ENCODE peak calls at places on chromosomes 12 and 14, in nine cellular contexts. V is HTR-8/SVneo; G is C1 segment of cervical spinal cord; E is hypothalamus; A is thyroid gland; M is NCI-H1092; N is cardiac septum; I is stimulated activated CD8-positive, alpha-beta memory T cell treated with anti-CD3 and anti-CD28 coated beads, Interleukin-12 subunit alpha, Interleukin-12 subunit beta, amount 100 ng/mL, for 4 hours; H is gastrocnemius medialis. S is an unnamed sample.
A peak's percentile ranks its signal among the peaks of the same experiment; 100 is the strongest.

GRCh38 chr12:124767075-124767821 is 96.4 kb downstream of the SCARB1 start:
- DNase-seq in E (peak; percentile 57), I (peak; percentile 69), G (peak; percentile 64), V (peak; percentile 80), H (peak; percentile 69), A (peak; percentile 72), M (peak; percentile 51), N (peak; percentile 92), S (no peak)

GRCh38 chr12:96150442-96150841 is 43.7 kb upstream of the ELK3 start:
- DNase-seq in N (peak; percentile 7), E (no peak), V (no peak), I (no peak), A (no peak), G (no peak), M (no peak), H (no peak), S (no peak)

GRCh38 chr14:51430079-51430478 is 190.0 kb downstream of the TMX1 start:
- DNase-seq in V (no peak), I (no peak), H (no peak), A (no peak), E (no peak), M (no peak), N (no peak), G (no peak), S (no peak)

GRCh38 chr12:4118017-4118510 is 155.5 kb upstream of the CCND2 start:
- DNase-seq in M (no peak), H (peak; percentile 26), V (no peak), N (no peak), I (no peak), G (no peak), E (no peak), A (peak; percentile 55), S (no peak)

GRCh38 chr12:98405795-98406366 is 109.5 kb upstream of the TMPO start:
- DNase-seq in H (no peak), G (no peak), V (no peak), E (no peak), I (no peak), M (no peak), N (no peak), A (no peak), S (no peak)

GRCh38 chr12:110316861-110317260 is 35.8 kb downstream of the ATP2A2 start:
- DNase-seq in I (no peak), H (no peak), E (no peak), G (no peak), V (no peak), M (no peak), N (no peak), A (no peak), S (no peak)

GRCh38 chr12:117212563-117213190 is 22.4 kb upstream of the FBXO21 start:
- DNase-seq in N (no peak), E (peak; percentile 25), M (peak; percentile 57), V (peak; percentile 79), G (peak; percentile 27), I (peak; percentile 15), A (peak; percentile 83), H (peak; percentile 63), S (peak; percentile 82)

GRCh38 chr12:121990692-121991603 is 30.7 kb upstream of the BCL7A start:
- DNase-seq in N (no peak), E (no peak), I (no peak), M (no peak), A (no peak), H (no peak), V (no peak), G (no peak), S (no peak)

GRCh38 chr14:44657688-44658388 is 150.8 kb upstream of the FSCB start:
- DNase-seq in N (no peak), H (no peak), V (peak; percentile 15), M (peak; percentile 66), E (no peak), A (peak; percentile 11), I (no peak), G (no peak), S (no peak)

GRCh38 chr14:37253905-37254304 is 56.2 kb downstream of the MIPOL1 start:
- DNase-seq in A (peak; percentile 21), E (no peak), G (no peak), H (no peak), I (no peak), M (no peak), N (no peak), V (peak; percentile 15), S (no peak)

GRCh38 chr14:50410921-50411320 is 14.2 kb upstream of the CDKL1 start:
- DNase-seq in I (no peak), E (no peak), V (no peak), A (no peak), G (no peak), M (no peak), H (no peak), N (no peak), S (no peak)

GRCh38 chr12:13116259-13116658 is 12.8 kb upstream of the GSG1 start:
- DNase-seq in A (no peak), V (no peak), G (no peak), H (no peak), E (no peak), M (no peak), N (no peak), I (no peak), S (no peak)

GRCh38 chr12:106037524-106038298 is 101.0 kb downstream of the NUAK1 start:
- DNase-seq in I (no peak), E (no peak), G (no peak), V (no peak), N (no peak), A (no peak), H (no peak), M (no peak), S (no peak)

GRCh38 chr14:100307215-100308111 is 1.2 kb upstream of the SLC25A29 start:
- DNase-seq in I (no peak), E (no peak), H (no peak), V (no peak), N (no peak), G (no peak), M (no peak), A (peak; percentile 53), S (no peak)

GRCh38 chr12:54890339-54890738 is 36.0 kb downstream of the MUCL1 start:
- DNase-seq in E (no peak), H (no peak), I (no peak), V (no peak), N (no peak), A (no peak), G (no peak), M (peak; percentile 63), S (no peak)

GRCh38 chr14:32004300-32004699 is 72.8 kb upstream of the ARHGAP5 start:
- DNase-seq in H (no peak), N (no peak), V (no peak), A (no peak), G (no peak), I (no peak), E (no peak), M (no peak), S (no peak)

GRCh38 chr12:117377758-117378157 is 16.3 kb upstream of the NOS1 start:
- DNase-seq in G (no peak), N (no peak), V (no peak), H (peak; percentile 36), E (no peak), M (no peak), I (no peak), A (no peak), S (no peak)

GRCh38 chr14:39145266-39145966 is 24.7 kb downstream of the TRAPPC6B start:
- DNase-seq in A (no peak), M (no peak), N (no peak), H (no peak), G (no peak), E (no peak), V (no peak), I (no peak), S (no peak)